ENCODE peak calls at places on chromosomes 2 and 18, in six cellular contexts. R is HepG2, Z is HCT116, S is K562, O is GM12878, D is H1. M is an unnamed sample. For H3K4me1, the result is how much of the 10 kb centered on the place peaks cover.

GRCh38 chr2:221753401-221753800 is 181.3 kb upstream of the EPHA4 start:
- DNase-seq in S (no peak), Z (no peak), O (no peak), D (no peak), R (no peak), M (no peak)

GRCh38 chr2:46082531-46083485 is 214.4 kb upstream of the EPAS1 start:
- DNase-seq in O (no peak), D (no peak), R (no peak), S (no peak), Z (no peak), M (no peak)

GRCh38 chr2:223855426-223855825 is 18.0 kb upstream of the AP1S3 start:
- DNase-seq in Z (no peak), D (no peak), S (no peak), R (peak), O (no peak), M (no peak)

GRCh38 chr2:165572155-165572554 is 102.7 kb downstream of the CSRNP3 start:
- DNase-seq in R (no peak), Z (no peak), D (no peak), O (no peak), S (no peak), M (no peak)

GRCh38 chr2:11411768-11412448 is 54.1 kb downstream of the E2F6 start:
- DNase-seq in D (peak), R (peak), S (peak), O (no peak), Z (no peak), M (peak)

GRCh38 chr2:101818531-101819451 is 121.3 kb downstream of the MAP4K4 start:
- DNase-seq in Z (no peak), D (no peak), O (no peak), R (peak), S (no peak), M (no peak)

GRCh38 chr18:45974088-45974536 is 7.0 kb upstream of the EPG5 start:
- DNase-seq in O (peak), Z (peak), R (peak), S (peak), D (no peak), M (peak)

GRCh38 chr2:201220102-201220570 is 37.2 kb downstream of the CASP10 start:
- DNase-seq in R (no peak), O (no peak), S (peak), Z (no peak), D (no peak), M (no peak)

GRCh38 chr2:128317186-128317897 is 1.3 kb downstream of the HS6ST1 start:
- DNase-seq in D (peak), S (no peak), O (peak), R (peak), Z (no peak), M (no peak)

GRCh38 chr2:63665806-63666205 is 77.0 kb downstream of the MDH1 start:
- DNase-seq in O (no peak), R (no peak), S (no peak), Z (no peak), D (no peak), M (no peak)

GRCh38 chr18:56532176-56532840 is 106.1 kb downstream of the TXNL1 start:
- DNase-seq in R (no peak), S (no peak), O (peak), Z (no peak), D (no peak), M (no peak)

GRCh38 chr2:21658269-21658668 is 534.5 kb downstream of the TDRD15 start:
- DNase-seq in D (no peak), O (no peak), R (no peak), Z (no peak), S (no peak), M (no peak)

GRCh38 chr2:130756041-130756720 is 841 bp downstream of the AMER3 start:
- DNase-seq in D (peak), R (no peak), O (no peak), Z (no peak), S (peak), M (no peak)

GRCh38 chr2:30738141-30738911 is 68.9 kb downstream of the CAPN13 start:
- DNase-seq in S (no peak), R (no peak), O (no peak), D (no peak), Z (no peak), M (no peak)

GRCh38 chr2:178514664-178515063 is 34.4 kb downstream of the PLEKHA3 start:
- DNase-seq in Z (no peak), S (no peak), D (no peak), O (no peak), R (no peak), M (no peak)

GRCh38 chr2:235647836-235648235 is 154.0 kb downstream of the AGAP1 start:
- DNase-seq in D (no peak), R (no peak), Z (no peak), S (no peak), O (no peak), M (no peak)

GRCh38 chr2:215831296-215831913 is 181.9 kb downstream of the MREG start:
- DNase-seq in S (peak), Z (no peak), O (peak), D (no peak), R (peak), M (no peak)

GRCh38 chr2:30252723-30253688 is 21.7 kb downstream of the LBH start:
- DNase-seq in R (no peak), O (no peak), S (peak), Z (no peak), D (no peak), M (no peak)

GRCh38 chr2:177731384-177731783 is 338.8 kb downstream of the AGPS start:
- DNase-seq in Z (no peak), R (no peak), O (no peak), S (peak), D (peak), M (peak)

GRCh38 chr2:65501836-65502235 is 69.4 kb upstream of the SPRED2 start:
- DNase-seq in O (no peak), S (no peak), R (no peak), Z (no peak), D (no peak), M (no peak)

GRCh38 chr2:65501074-65501473 is 68.7 kb upstream of the SPRED2 start:
- DNase-seq in Z (no peak), D (no peak), S (no peak), R (no peak), O (peak), M (no peak)

GRCh38 chr2:65495250-65495649 is 62.9 kb upstream of the SPRED2 start:
- DNase-seq in Z (no peak), D (no peak), S (no peak), O (no peak), R (no peak), M (no peak)

GRCh38 chr2:65500319-65501040 is 68.1 kb upstream of the SPRED2 start:
- DNase-seq in Z (no peak), D (no peak), R (no peak), O (peak), S (no peak), M (no peak)

GRCh38 chr2:65499216-65499615 is 66.8 kb upstream of the SPRED2 start:
- DNase-seq in D (no peak), O (no peak), R (no peak), Z (no peak), S (no peak), M (no peak)
- TF ChIP-seq ZNF274 in D (no peak), O (no peak), R (no peak), Z (no peak), S (no peak), M (no peak)

GRCh38 chr18:13338318-13338717 is 119.8 kb downstream of the LDLRAD4 start:
- DNase-seq in R (peak), D (no peak), Z (no peak), O (no peak), S (no peak), M (no peak)
- H3K4me1 ChIP-seq in R (under half), D (under half), Z (under half), O (under half), S (under half), M (under half)

GRCh38 chr2:20494246-20494645 is 47.4 kb downstream of the RHOB start:
- DNase-seq in O (no peak), R (no peak), D (no peak), S (no peak), Z (no peak), M (no peak)

GRCh38 chr2:20496942-20497341 is 50.1 kb downstream of the RHOB start:
- DNase-seq in Z (no peak), S (no peak), O (no peak), D (no peak), R (no peak), M (no peak)

GRCh38 chr2:20499387-20499786 is 52.5 kb downstream of the RHOB start:
- DNase-seq in D (no peak), O (no peak), R (no peak), S (no peak), Z (no peak), M (no peak)

GRCh38 chr2:20496477-20496876 is 49.6 kb downstream of the RHOB start:
- DNase-seq in S (no peak), R (no peak), D (no peak), O (no peak), Z (peak), M (no peak)

DNA sequence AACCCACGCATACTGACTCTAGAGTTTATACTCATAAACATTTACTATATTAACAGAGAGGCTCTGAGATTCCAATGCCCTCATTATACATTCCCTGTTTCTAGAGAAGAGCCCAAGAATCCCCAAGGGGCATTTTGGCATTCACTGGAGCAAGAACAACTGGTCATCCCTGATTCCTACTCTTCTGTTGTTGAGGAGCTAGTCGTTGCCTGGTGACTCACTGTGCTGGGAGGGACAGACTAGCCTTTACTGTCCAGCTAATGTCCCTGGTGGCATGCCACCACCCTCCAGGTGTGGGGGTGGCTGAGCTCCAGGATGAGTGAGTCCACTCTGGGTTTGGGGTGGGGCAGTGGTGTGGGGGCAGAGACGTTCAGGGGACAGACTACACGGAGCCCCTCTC is 49.2 kb downstream of the RHOB start:
- DNase-seq in S (no peak), Z (peak), D (no peak), R (peak), O (no peak), M (no peak)
- TF ChIP-seq ZNF274 in S (no peak), Z (no peak), D (no peak), R (no peak), O (no peak), M (no peak)

GRCh38 chr2:43051316-43051715 is 175.1 kb downstream of the ZFP36L2 start:
- DNase-seq in D (no peak), S (no peak), Z (peak), O (no peak), R (no peak), M (no peak)
- H3K4me1 ChIP-seq in D (under half), S (under half), Z (under half), O (under half), R (half or more), M (under half)

GRCh38 chr18:13556497-13556896 is 169.9 kb downstream of the FAM210A start:
- DNase-seq in Z (no peak), R (no peak), O (no peak), S (no peak), D (no peak), M (no peak)

GRCh38 chr18:13555192-13555591 is 171.2 kb downstream of the FAM210A start:
- DNase-seq in R (no peak), S (no peak), Z (no peak), D (no peak), O (no peak), M (no peak)

GRCh38 chr18:13560306-13560705 is 166.1 kb downstream of the FAM210A start:
- DNase-seq in O (no peak), S (no peak), R (no peak), D (no peak), Z (no peak), M (no peak)

GRCh38 chr18:13558790-13559189 is 167.6 kb downstream of the FAM210A start:
- DNase-seq in S (no peak), Z (no peak), O (no peak), R (no peak), D (no peak), M (no peak)

GRCh38 chr18:13558132-13558531 is 168.2 kb downstream of the FAM210A start:
- DNase-seq in R (peak), O (no peak), S (peak), D (peak), Z (peak), M (peak)
- TF ChIP-seq ZNF274 in R (no peak), O (no peak), S (no peak), D (no peak), Z (no peak), M (no peak)

DNA sequence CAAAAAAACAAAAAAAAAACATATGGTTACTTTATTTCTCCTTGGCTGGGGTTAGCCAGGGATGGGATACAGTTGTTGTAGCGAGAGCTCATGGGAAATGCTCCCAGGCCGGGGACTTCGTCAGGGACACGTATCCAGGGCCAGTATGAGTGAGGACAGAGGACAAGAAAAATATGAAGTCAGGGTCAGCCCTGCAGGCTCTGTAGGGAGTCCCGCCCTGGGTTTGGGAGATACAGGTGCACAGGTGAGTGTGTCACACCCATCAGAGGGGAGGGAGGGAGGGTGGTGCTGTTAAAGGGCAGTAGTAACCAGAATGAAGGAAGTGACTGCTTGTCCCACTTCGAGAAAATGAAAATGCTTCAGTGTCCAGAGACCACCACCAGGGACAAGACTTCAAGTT is 55.6 kb upstream of the RBM44 start:
- DNase-seq in O (no peak), Z (no peak), D (no peak), R (no peak), S (no peak), M (no peak)
- H3K4me1 ChIP-seq in O (under half), Z (under half), D (under half), R (half or more), S (under half), M (under half)

DNA sequence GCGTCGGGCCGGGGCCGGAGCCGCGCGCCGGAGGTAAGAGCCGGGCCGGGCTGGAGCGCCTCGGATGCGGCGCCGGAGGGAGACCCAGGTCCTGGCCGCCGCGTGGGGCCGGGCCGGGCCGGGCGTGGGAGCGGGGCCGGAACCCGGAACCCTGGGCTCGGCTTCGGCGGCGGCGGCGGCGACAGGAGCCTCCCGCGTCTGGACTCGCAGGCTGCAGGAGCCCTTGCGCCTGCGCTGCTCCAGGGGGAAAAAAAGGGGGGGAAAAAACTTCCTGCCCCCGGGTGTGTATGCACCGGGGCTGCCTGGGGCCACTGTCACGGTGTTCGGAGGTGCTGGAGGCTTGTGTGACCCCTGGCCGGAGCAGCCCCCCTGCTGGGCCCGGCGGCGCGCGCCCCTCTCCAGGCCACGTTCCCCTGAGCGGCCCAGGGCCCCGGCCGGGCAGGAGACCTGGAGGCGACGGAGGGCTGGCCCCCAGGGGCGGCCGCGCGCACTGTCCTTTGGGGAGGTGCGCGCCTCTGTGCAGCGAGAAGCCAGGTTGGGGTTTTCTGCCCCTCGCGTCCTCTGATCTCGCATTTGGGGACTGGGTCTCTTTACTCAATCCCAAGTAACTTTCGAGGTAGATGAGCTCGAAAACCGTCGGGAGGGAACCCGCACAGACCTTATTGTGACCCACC is 906 bp downstream of the KLHL29 start:
- DNase-seq in R (no peak), Z (no peak), S (no peak), D (no peak), O (no peak), M (no peak)
- TF ChIP-seq ZNF274 in R (no peak), Z (no peak), S (no peak), D (no peak), O (no peak), M (no peak)

DNA sequence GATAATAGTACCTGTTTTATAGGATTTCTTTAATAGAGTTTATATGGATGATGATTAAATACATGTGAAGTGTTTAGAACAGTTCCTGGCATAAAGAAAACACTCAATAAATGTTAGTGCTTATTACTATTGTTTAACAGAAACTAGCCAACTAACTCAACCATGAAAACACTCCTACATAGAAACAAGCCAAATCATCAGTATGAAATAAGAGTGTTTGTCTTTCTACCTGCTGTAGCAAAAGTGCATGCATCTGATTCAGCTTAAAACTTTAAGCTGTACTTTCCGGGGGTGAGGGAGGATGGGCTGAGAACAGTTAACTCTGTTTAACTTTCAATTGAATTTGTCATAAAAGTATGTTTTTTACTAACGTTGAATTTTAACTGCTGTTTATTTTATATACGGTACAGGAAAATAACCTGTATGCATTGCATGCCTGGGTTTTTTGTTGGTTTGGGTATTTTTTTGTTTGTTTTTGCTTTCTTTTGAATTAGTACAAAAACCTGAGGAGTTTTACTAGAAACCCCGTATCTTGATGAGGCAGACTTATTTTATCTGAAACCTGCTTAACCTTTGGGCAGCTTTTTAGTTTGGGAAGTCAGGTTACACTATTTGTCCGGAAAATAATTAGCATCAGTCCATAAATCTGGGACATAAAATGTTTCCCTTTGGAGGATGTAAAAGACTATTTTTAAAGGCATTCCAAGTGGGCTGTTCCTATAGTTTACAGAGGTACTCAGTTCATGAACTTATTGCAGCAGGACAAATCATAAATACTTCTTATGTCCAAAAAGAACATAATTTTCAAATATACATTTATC is 6.5 kb downstream of the HTR2B start:
- DNase-seq in Z (no peak), D (no peak), R (no peak), O (no peak), S (no peak), M (no peak)
- H3K4me1 ChIP-seq in Z (under half), D (under half), R (under half), O (under half), S (under half), M (under half)

M was measured in NT2/D1.